ENCODE peak calls at places on chromosomes 13 and 19, in seven cellular contexts. X is epithelial cell of esophagus; H is AG04450; Q is fibroblast of pulmonary artery; S is mucosa of descending colon; O is activated CD8-positive, alpha-beta T cell treated with anti-CD3 and anti-CD28 coated beads for 36 hours; N is AG10803. F is an unnamed sample.

GRCh38 chr19:35462476-35462953 is 14.5 kb downstream of the FFAR2 start:
- DNase-seq in N (no peak), H (no peak), Q (no peak), X (no peak), O (peak), S (peak), F (no peak)

GRCh38 chr19:7871530-7872305 is 2.5 kb downstream of the PRR36 start:
- DNase-seq in O (peak), N (peak), S (peak), X (peak), Q (peak), H (peak), F (peak)

GRCh38 chr13:22278336-22278929 is 607.6 kb downstream of the FGF9 start:
- DNase-seq in S (peak), N (peak), Q (no peak), X (peak), O (peak), H (peak), F (peak)

GRCh38 chr19:39736088-39736487 is 1.7 kb downstream of the CLC start:
- DNase-seq in S (no peak), H (no peak), N (no peak), Q (peak), O (peak), X (no peak), F (no peak)

GRCh38 chr19:48741222-48741999 is 1.0 kb upstream of the RASIP1 start:
- DNase-seq in S (peak), H (no peak), N (no peak), X (peak), O (peak), Q (no peak), F (peak)

GRCh38 chr13:40666905-40667621 is 622 bp upstream of the FOXO1 start:
- DNase-seq in O (peak), S (peak), H (no peak), X (no peak), N (no peak), Q (no peak), F (peak)

GRCh38 chr19:3577741-3578344 is 5.1 kb downstream of the HMG20B start:
- DNase-seq in X (no peak), H (no peak), S (peak), N (no peak), O (no peak), Q (no peak), F (no peak)

GRCh38 chr13:68176486-68176885 is 946.4 kb upstream of the PCDH9 start:
- DNase-seq in N (peak), O (no peak), X (peak), Q (peak), H (peak), S (no peak), F (no peak)

GRCh38 chr13:98284677-98285076 is 107.6 kb upstream of the RNF113B start:
- DNase-seq in Q (no peak), S (no peak), H (no peak), N (no peak), O (no peak), X (no peak), F (no peak)

GRCh38 chr13:74966814-74967213 is 515.2 kb downstream of the TBC1D4 start:
- DNase-seq in H (no peak), O (no peak), S (no peak), X (no peak), N (peak), Q (peak), F (no peak)

GRCh38 chr19:41969772-41970458 is 10.8 kb upstream of the RABAC1 start:
- DNase-seq in H (no peak), S (no peak), Q (no peak), N (no peak), X (no peak), O (no peak), F (no peak)

GRCh38 chr19:5434970-5435641 is 20.1 kb upstream of the ZNRF4 start:
- DNase-seq in N (peak), H (peak), X (peak), S (no peak), O (peak), Q (peak), F (no peak)

GRCh38 chr13:104111031-104111430 is 1044.8 kb upstream of the SLC10A2 start:
- DNase-seq in O (no peak), X (no peak), S (no peak), Q (peak), H (no peak), N (no peak), F (no peak)

GRCh38 chr19:48489608-48490216 is 20.5 kb downstream of the CYTH2 start:
- DNase-seq in X (peak), H (no peak), O (peak), N (peak), S (peak), Q (peak), F (peak)

GRCh38 chr19:48624067-48624594 is 4.8 kb downstream of the SPHK2 start:
- DNase-seq in H (peak), S (peak), N (peak), O (peak), Q (peak), X (peak), F (peak)

GRCh38 chr13:47121092-47121763 is 224.4 kb upstream of the HTR2A start:
- DNase-seq in N (no peak), S (no peak), X (peak), H (no peak), O (no peak), Q (no peak), F (no peak)

GRCh38 chr13:75173457-75174356 is 308.3 kb downstream of the TBC1D4 start:
- DNase-seq in N (no peak), Q (no peak), O (peak), H (no peak), X (peak), S (no peak), F (peak)

GRCh38 chr13:77415253-77416127 is 88.6 kb upstream of the MYCBP2 start:
- DNase-seq in S (no peak), O (no peak), Q (no peak), X (peak), H (no peak), N (no peak), F (no peak)

GRCh38 chr13:45731455-45731854 is 29.3 kb downstream of the CBY2 start:
- DNase-seq in S (no peak), H (no peak), N (no peak), O (no peak), X (no peak), Q (no peak), F (no peak)

GRCh38 chr19:17555929-17556813 is 722 bp downstream of the COLGALT1 start:
- DNase-seq in O (peak), N (peak), Q (peak), H (no peak), X (peak), S (peak), F (peak)

GRCh38 chr13:98474292-98474691 is 102.6 kb downstream of the STK24 start:
- DNase-seq in O (no peak), Q (no peak), X (no peak), N (no peak), S (no peak), H (no peak), F (no peak)

GRCh38 chr13:65347420-65348030 is 1882.6 kb downstream of the PCDH9 start:
- DNase-seq in O (no peak), Q (no peak), X (no peak), S (no peak), N (no peak), H (no peak), F (no peak)
- TF ChIP-seq CTCF in O (no peak), Q (no peak), X (no peak), S (no peak), N (no peak), H (no peak), F (no peak)

DNA sequence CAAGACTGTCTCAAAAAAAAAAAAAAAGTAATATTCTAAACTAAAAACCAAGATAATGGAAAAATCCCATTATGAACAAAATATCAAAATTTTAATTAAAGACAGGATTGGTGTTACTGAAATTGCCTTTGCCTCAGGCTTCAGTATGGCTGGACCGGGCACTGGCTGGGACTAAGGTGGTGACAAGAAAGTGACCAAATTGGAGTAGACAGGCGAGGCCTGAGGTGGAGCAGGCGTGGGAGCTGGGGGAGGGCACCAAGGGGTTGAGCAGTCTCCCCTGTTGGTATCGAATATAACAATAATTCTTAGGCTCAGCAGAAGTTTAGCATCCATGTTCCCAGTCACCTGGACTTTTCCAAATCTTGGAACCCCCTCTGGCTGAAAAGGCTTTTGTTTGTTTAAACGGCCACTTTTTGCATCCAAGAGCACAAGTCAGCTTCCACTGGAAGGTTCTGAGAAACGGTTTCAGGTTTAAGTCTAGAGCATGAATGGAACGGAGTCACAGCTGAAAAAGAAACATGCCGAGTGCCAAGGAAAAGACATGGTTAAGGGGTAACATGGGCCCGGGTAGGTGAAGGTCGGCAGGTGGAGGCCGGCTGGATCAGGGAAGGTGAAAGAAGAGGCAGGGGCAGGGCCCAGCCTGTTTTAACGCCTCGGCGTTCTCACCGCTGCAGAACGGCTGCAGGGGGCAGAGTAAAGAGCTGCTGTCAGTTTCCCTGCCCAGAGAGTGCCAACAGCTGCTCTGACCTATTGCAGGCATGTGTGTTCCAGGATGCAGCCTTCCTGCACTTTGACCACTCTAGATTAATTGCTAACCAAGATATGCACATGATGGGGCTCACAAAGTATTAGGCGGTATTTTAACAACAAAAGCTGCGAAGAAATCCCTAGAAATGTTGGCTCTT is 104.4 kb downstream of the TM9SF2 start:
- DNase-seq in N (peak), O (peak), X (peak), S (peak), Q (no peak), H (no peak), F (peak)
- TF ChIP-seq CTCF in N (peak), O (peak), X (peak), S (peak), Q (peak), H (peak), F (no peak)

DNA sequence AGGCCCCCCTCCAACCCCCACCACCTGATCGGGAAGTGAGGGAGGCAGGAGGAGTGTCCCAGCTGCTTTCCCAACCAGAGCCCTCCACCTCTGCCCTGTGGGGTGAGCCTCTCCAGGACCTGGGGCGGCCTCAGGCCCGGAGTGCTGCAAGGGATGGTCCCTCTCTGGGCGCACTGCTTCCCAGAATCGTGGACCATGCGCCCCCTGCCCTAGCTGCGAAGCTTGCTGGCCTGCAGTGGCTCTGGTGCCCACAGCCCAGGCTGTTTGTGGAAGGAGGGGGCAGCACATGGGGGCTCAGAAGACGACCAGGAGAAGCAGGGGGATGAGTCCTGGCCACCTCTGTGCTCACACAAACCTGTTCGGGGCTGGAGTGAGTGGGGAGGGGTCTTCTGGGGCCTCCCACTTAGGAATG is 33.6 kb downstream of the CEBPG start:
- DNase-seq in S (no peak), H (no peak), X (no peak), O (no peak), N (no peak), Q (no peak), F (no peak)
- TF ChIP-seq CTCF in S (no peak), H (no peak), X (no peak), O (no peak), N (no peak), Q (no peak), F (no peak)

GRCh38 chr13:93942016-93942415 is 537.5 kb downstream of the DCT start:
- DNase-seq in N (no peak), S (no peak), Q (no peak), X (peak), O (no peak), H (no peak), F (no peak)

GRCh38 chr13:93945621-93946020 is 533.9 kb downstream of the DCT start:
- DNase-seq in S (no peak), Q (no peak), H (no peak), O (no peak), N (peak), X (no peak), F (no peak)

DNA sequence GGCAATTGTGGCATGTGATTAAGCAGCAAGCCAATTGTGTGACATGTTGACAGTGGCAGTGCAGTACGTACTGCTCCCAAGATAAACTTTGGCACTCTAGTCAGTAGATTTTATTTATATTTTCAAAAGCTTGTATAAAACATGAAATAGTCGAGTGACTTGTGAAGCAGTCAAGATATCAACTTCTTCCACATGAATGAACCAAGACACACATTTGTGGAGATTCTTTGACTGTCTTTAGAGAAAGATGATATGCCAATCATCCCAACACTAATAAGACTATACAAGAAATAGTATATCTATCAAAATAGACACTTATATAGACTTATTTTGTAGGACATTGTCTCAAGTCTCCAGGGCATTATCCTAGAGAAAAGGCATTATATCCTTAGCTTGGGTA is 538.0 kb downstream of the DCT start:
- DNase-seq in Q (no peak), O (no peak), X (no peak), S (no peak), H (no peak), N (no peak), F (no peak)
- TF ChIP-seq CTCF in Q (no peak), O (no peak), X (no peak), S (no peak), H (no peak), N (no peak), F (no peak)

GRCh38 chr13:60412909-60413616 is 16.0 kb downstream of the TDRD3 start:
- DNase-seq in S (no peak), X (no peak), O (no peak), H (no peak), N (no peak), Q (peak), F (no peak)
- TF ChIP-seq CTCF in S (no peak), X (no peak), O (no peak), H (no peak), N (no peak), Q (no peak), F (no peak)

DNA sequence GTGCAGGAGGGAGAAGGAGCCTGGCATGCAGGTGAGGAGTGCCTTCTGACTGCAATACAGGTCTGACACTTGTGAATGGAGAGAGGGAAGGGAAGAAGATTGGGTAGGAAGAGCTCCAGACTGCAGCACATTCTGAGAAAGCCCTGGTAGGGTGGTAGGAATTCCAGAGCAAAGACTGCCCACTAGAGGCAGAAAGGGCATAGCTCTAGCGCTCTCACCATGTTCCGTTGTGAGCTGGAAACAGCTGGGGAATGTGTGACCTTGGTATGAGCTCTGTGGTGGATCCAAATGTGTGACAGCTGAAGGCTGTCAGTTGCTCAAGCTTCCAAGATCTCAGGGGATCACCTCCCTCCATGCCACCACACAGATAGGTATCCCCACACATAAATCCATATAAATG is 2.9 kb upstream of the MTUS2 start:
- DNase-seq in N (no peak), H (no peak), X (no peak), Q (no peak), S (no peak), O (no peak), F (no peak)
- TF ChIP-seq CTCF in N (no peak), H (no peak), X (no peak), Q (no peak), S (no peak), O (no peak), F (no peak)

DNA sequence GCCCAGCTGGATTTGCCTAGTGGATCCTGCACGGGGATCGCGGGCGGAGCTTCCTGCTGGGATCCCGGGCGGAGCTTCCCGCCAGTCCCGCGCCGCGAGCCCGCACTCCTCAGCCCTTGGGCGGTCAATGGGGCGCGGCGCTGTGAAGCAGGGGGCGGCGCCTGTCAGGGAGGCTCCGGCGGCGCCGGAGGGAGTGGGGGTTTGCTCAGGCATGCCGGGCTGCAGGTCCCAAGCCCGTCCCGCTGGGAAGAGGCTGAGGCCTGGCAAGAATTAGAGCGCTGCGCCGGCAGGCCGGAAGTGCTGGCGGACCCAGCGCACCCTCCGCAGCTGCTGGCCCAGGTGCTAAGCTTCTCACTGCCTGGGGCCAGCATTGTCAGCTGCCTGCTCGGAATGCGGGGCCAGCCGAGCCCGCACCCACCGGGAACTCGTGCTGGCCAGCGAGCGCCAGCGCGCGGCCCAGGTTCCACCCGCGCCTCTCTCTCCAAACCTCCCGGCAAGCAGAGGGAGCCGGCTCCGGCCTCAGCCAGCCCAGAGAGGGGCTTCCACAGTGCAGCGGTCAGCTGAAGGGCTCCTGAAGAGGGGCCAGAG is 119.6 kb downstream of the PRR20E start:
- DNase-seq in X (no peak), H (no peak), Q (no peak), S (no peak), N (no peak), O (no peak), F (no peak)
- TF ChIP-seq CTCF in X (no peak), H (no peak), Q (no peak), S (no peak), N (no peak), O (no peak), F (no peak)